ENCODE peak calls at places on chromosomes 1 and 21, in four cellular contexts. T, S, C and X are unnamed samples.

GRCh38 chr1:175262646-175263045 is 70.1 kb upstream of the KIAA0040 start:
- DNase-seq in T (no peak), S (no peak), C (no peak), X (no peak)

GRCh38 chr1:115474166-115474565 is 136.1 kb upstream of the NGF start:
- DNase-seq in T (no peak), C (no peak), S (no peak), X (no peak)

GRCh38 chr21:38660333-38661295 is 145.1 kb upstream of the ETS2 start:
- DNase-seq in C (no peak), T (no peak), S (no peak), X (no peak)

GRCh38 chr1:21246905-21247642 is 43.2 kb downstream of the ECE1 start:
- DNase-seq in S (no peak), C (no peak), T (no peak), X (no peak)

GRCh38 chr1:43383449-43383848 is 6.2 kb downstream of the MED8 start:
- DNase-seq in C (no peak), T (no peak), S (no peak), X (no peak)

GRCh38 chr21:31865429-31865970 is 7.3 kb upstream of the HUNK start:
- DNase-seq in S (no peak), T (no peak), C (no peak), X (no peak)

GRCh38 chr1:164774819-164775654 is 216.1 kb downstream of the PBX1 start:
- DNase-seq in C (no peak), T (peak), S (no peak), X (no peak)

GRCh38 chr1:157154940-157155514 is 16.8 kb upstream of the ETV3 start:
- DNase-seq in T (peak), C (peak), S (no peak), X (no peak)

GRCh38 chr1:95850165-95850649 is 616.2 kb downstream of the RWDD3 start:
- DNase-seq in S (no peak), T (no peak), C (no peak), X (no peak)

GRCh38 chr1:230561570-230561969 is 80.7 kb upstream of the COG2 start:
- DNase-seq in S (no peak), T (no peak), C (no peak), X (no peak)

GRCh38 chr1:25765910-25766645 is 33.9 kb upstream of the SELENON start:
- DNase-seq in C (no peak), S (no peak), T (no peak), X (no peak)

GRCh38 chr1:38037481-38037939 is 9.1 kb downstream of the POU3F1 start:
- DNase-seq in C (no peak), S (no peak), T (peak), X (no peak)

GRCh38 chr1:240691521-240692338 is 79.8 kb upstream of the GREM2 start:
- DNase-seq in S (peak), T (no peak), C (peak), X (no peak)

GRCh38 chr1:181033799-181034391 is at the start of gene MR1:
- DNase-seq in S (no peak), T (peak), C (peak), X (peak)

GRCh38 chr1:28172690-28173150 is 3.8 kb downstream of the PTAFR start:
- DNase-seq in S (no peak), C (peak), T (peak), X (peak)

GRCh38 chr1:65247419-65248359 is 61.7 kb upstream of the DNAJC6 start:
- DNase-seq in T (no peak), S (no peak), C (no peak), X (no peak)

GRCh38 chr1:186304982-186305949 is 69.8 kb downstream of the TPR start:
- DNase-seq in T (peak), C (peak), S (no peak), X (no peak)

GRCh38 chr1:203338335-203339036 is 12.4 kb downstream of the FMOD start:
- DNase-seq in S (no peak), C (peak), T (peak), X (no peak)

GRCh38 chr1:206979379-206980043 is 9.3 kb upstream of the FCAMR start:
- DNase-seq in T (peak), S (no peak), C (peak), X (no peak)
- TF ChIP-seq SRF in T (no peak), S (no peak), C (no peak), X (no peak)

GRCh38 chr1:84348240-84348555 is 46.7 kb downstream of the SAMD13 start:
- DNase-seq in T (no peak), C (no peak), S (no peak), X (no peak)

GRCh38 chr1:84347547-84348239 is 46.2 kb downstream of the SAMD13 start:
- DNase-seq in S (no peak), T (no peak), C (no peak), X (no peak)

GRCh38 chr1:84339503-84339902 is 38.0 kb downstream of the SAMD13 start:
- DNase-seq in C (no peak), S (no peak), T (no peak), X (no peak)

GRCh38 chr1:84345220-84345619 is 43.7 kb downstream of the SAMD13 start:
- DNase-seq in C (no peak), T (no peak), S (no peak), X (no peak)

GRCh38 chr1:84344286-84344685 is 42.8 kb downstream of the SAMD13 start:
- DNase-seq in S (no peak), T (peak), C (no peak), X (no peak)
- TF ChIP-seq HDAC6 in S (no peak), T (no peak), C (no peak), X (no peak)

GRCh38 chr1:160207118-160207650 is 2.0 kb downstream of the PEA15 start:
- DNase-seq in C (no peak), T (no peak), S (no peak), X (no peak)

GRCh38 chr1:160204526-160205241 is 500 bp upstream of the PEA15 start:
- DNase-seq in S (no peak), T (no peak), C (no peak), X (peak)

GRCh38 chr1:160205974-160206369 is 788 bp downstream of the PEA15 start:
- DNase-seq in S (no peak), T (peak), C (no peak), X (no peak)

GRCh38 chr1:160206421-160207117 is 1.4 kb downstream of the PEA15 start:
- DNase-seq in C (no peak), S (no peak), T (peak), X (no peak)

GRCh38 chr1:160205242-160205973 is at the start of gene PEA15:
- DNase-seq in T (peak), C (no peak), S (no peak), X (no peak)
- TF ChIP-seq SRF in T (no peak), C (no peak), S (no peak), X (no peak)

GRCh38 chr1:66575739-66576138 is 41.8 kb downstream of the SGIP1 start:
- DNase-seq in C (peak), T (no peak), S (no peak), X (no peak)
- TF ChIP-seq HDAC6 in C (no peak), T (no peak), S (no peak), X (no peak)

GRCh38 chr1:30373471-30374399 is 349.6 kb downstream of the MATN1 start:
- DNase-seq in C (no peak), T (no peak), S (no peak), X (no peak)

GRCh38 chr1:30376054-30376453 is 347.3 kb downstream of the MATN1 start:
- DNase-seq in T (no peak), C (no peak), S (no peak), X (no peak)

GRCh38 chr1:30374400-30375070 is 348.9 kb downstream of the MATN1 start:
- DNase-seq in S (no peak), T (no peak), C (no peak), X (no peak)

GRCh38 chr1:30372792-30373433 is 350.5 kb downstream of the MATN1 start:
- DNase-seq in S (no peak), T (no peak), C (no peak), X (no peak)

DNA sequence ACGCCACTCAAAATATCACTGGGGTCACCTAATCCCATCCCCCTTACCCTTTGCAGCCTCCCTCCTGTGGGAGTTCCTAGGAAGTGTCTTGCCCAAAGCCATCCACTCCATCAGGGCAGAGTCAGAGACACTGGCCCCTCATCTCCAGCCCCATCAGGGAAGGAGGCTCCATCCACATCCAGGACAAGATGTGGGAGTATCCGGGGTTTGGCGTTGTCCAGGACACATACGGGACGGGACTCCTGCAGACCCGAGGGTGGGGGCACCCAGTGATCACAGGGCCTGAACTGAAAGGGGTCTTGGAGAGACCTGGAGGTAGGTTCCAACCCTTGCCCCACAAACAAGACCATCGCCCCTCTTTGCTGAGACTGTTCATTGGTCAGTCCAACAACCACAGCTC is 348.2 kb downstream of the MATN1 start:
- DNase-seq in T (no peak), C (no peak), S (no peak), X (no peak)
- TF ChIP-seq SRF in T (no peak), C (no peak), S (no peak), X (no peak)

GRCh38 chr1:77354536-77354935 is 72.7 kb downstream of the AK5 start:
- DNase-seq in S (no peak), C (no peak), T (no peak), X (no peak)
- TF ChIP-seq HDAC6 in S (no peak), C (no peak), T (no peak), X (no peak)